ENCODE peak calls at places on chromosomes 16 and 17, in four cellular contexts. W is keratinocyte, Z is endothelial cell of umbilical vein, U is K562. M is an unnamed sample.

GRCh38 chr17:82843904-82844640 is 4.2 kb upstream of the ZNF750 start:
- DNase-seq in U (no peak), Z (no peak), W (no peak), M (no peak)

GRCh38 chr17:78488867-78489634 is 88.1 kb downstream of the DNAH17 start:
- DNase-seq in U (no peak), W (no peak), Z (no peak), M (no peak)

GRCh38 chr17:1802429-1802828 is 27.3 kb downstream of the SMYD4 start:
- DNase-seq in U (no peak), Z (no peak), W (no peak), M (no peak)

GRCh38 chr16:28597692-28598261 is 927 bp upstream of the SULT1A2 start:
- DNase-seq in U (peak; percentile 70), W (no peak), Z (no peak), M (no peak)

GRCh38 chr17:66906321-66907278 is 57.9 kb upstream of the CACNG4 start:
- DNase-seq in U (peak; percentile 68), W (no peak), Z (peak; percentile 71), M (peak; percentile 76)

GRCh38 chr16:68399456-68399855 is 48.9 kb downstream of the SMPD3 start:
- DNase-seq in W (no peak), Z (no peak), U (no peak), M (peak; percentile 2)

GRCh38 chr16:23920899-23921298 is 85.1 kb downstream of the PRKCB start:
- DNase-seq in U (no peak), Z (no peak), W (no peak), M (no peak)

GRCh38 chr17:37494401-37494831 is 4.7 kb downstream of the DUSP14 start:
- DNase-seq in Z (no peak), W (no peak), U (no peak), M (no peak)

GRCh38 chr17:57927048-57927723 is 28.0 kb downstream of the CUEDC1 start:
- DNase-seq in U (no peak), W (no peak), Z (peak; percentile 73), M (peak; percentile 82)

GRCh38 chr17:21352981-21353265 is 23.2 kb upstream of the KCNJ12 start:
- DNase-seq in U (no peak), Z (no peak), W (no peak), M (no peak)

GRCh38 chr16:31537362-31537921 is 9.7 kb downstream of the AHSP start:
- DNase-seq in W (no peak), U (no peak), Z (no peak), M (no peak)

GRCh38 chr16:56871172-56871593 is 6.2 kb downstream of the SLC12A3 start:
- DNase-seq in Z (no peak), U (no peak), W (no peak), M (peak; percentile 53)

GRCh38 chr17:83202002-83203000 is 122.9 kb downstream of the METRNL start:
- DNase-seq in Z (no peak), U (no peak), W (no peak), M (no peak)

GRCh38 chr16:71287903-71288302 is 1.3 kb downstream of the CMTR2 start:
- DNase-seq in U (no peak), Z (no peak), W (no peak), M (no peak)

GRCh38 chr16:71289732-71290062 is 495 bp upstream of the CMTR2 start:
- DNase-seq in U (no peak), W (no peak), Z (no peak), M (no peak)

GRCh38 chr16:71288570-71288889 is 672 bp downstream of the CMTR2 start:
- DNase-seq in Z (no peak), W (no peak), U (no peak), M (peak; percentile 10)

GRCh38 chr16:71288890-71289731 is at the start of gene CMTR2:
- DNase-seq in W (peak; percentile 82), U (peak; percentile 95), Z (peak; percentile 96), M (peak; percentile 97)

DNA sequence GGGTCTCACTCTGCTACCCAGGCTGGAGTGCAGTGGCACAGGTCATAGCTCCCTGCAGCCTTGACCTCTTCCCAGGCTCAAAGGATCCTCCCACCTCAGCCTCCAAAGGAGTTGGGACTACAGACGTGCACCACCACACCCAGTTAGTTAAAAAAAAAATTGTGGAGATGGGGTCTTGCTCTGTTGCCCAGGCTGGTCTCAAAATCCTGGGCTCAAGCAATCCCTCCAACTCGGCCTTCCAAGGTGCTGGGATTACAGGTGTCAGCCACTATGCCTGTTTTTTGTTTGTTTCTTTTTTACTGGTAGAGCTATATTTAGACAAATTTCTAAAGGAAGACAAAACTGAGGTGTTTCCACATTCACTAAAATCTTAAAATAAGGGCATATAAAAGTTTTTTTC is 1.7 kb downstream of the CMTR2 start:
- DNase-seq in Z (no peak), U (no peak), W (no peak), M (no peak)
- H3K9me1 ChIP-seq in Z (no peaks in the 10 kb centered on the region), U (no peaks in the 10 kb centered on the region), W (no peaks in the 10 kb centered on the region), M (peaks cover 2% of the 10 kb centered on the region)

GRCh38 chr17:46056800-46057304 is 57.8 kb downstream of the STH start:
- DNase-seq in W (no peak), U (no peak), Z (peak; percentile 84), M (peak; percentile 74)

GRCh38 chr17:46053911-46054534 is 55.0 kb downstream of the STH start:
- DNase-seq in Z (no peak), U (no peak), W (no peak), M (peak; percentile 47)

GRCh38 chr17:46060461-46060860 is 61.4 kb downstream of the STH start:
- DNase-seq in U (no peak), W (no peak), Z (no peak), M (no peak)

GRCh38 chr17:46059457-46059856 is 60.4 kb downstream of the STH start:
- DNase-seq in U (no peak), W (no peak), Z (no peak), M (no peak)

GRCh38 chr17:46057366-46057765 is 58.3 kb downstream of the STH start:
- DNase-seq in Z (no peak), W (no peak), U (no peak), M (no peak)
- H3K9me1 ChIP-seq in Z (no peaks in the 10 kb centered on the region), W (peaks cover 2% of the 10 kb centered on the region), U (no peaks in the 10 kb centered on the region), M (peaks cover 4% of the 10 kb centered on the region)

GRCh38 chr17:70597774-70598173 is 428.4 kb downstream of the KCNJ2 start:
- DNase-seq in Z (peak; percentile 43), W (peak; percentile 0), U (no peak), M (no peak)
- H3K9me1 ChIP-seq in Z (no peaks in the 10 kb centered on the region), W (no peaks in the 10 kb centered on the region), U (no peaks in the 10 kb centered on the region), M (no peaks in the 10 kb centered on the region)

GRCh38 chr16:2825049-2825742 is 4.9 kb upstream of the ZG16B start:
- DNase-seq in Z (no peak), W (no peak), U (no peak), M (no peak)

GRCh38 chr16:2822158-2822495 is 5.1 kb downstream of the PRSS21 start:
- DNase-seq in W (no peak), U (no peak), Z (no peak), M (no peak)

GRCh38 chr16:2826591-2827480 is 3.3 kb upstream of the ZG16B start:
- DNase-seq in W (no peak), Z (no peak), U (no peak), M (no peak)

GRCh38 chr16:2825899-2826298 is 4.2 kb upstream of the ZG16B start:
- DNase-seq in U (no peak), W (no peak), Z (no peak), M (no peak)

GRCh38 chr16:2824626-2825025 is 5.5 kb upstream of the ZG16B start:
- DNase-seq in U (no peak), Z (no peak), W (no peak), M (no peak)
- H3K9me1 ChIP-seq in U (no peaks in the 10 kb centered on the region), Z (no peaks in the 10 kb centered on the region), W (no peaks in the 10 kb centered on the region), M (no peaks in the 10 kb centered on the region)

GRCh38 chr17:38602862-38603785 is 2.6 kb downstream of the SRCIN1 start:
- DNase-seq in Z (no peak), U (no peak), W (no peak), M (no peak)
- H3K9me1 ChIP-seq in Z (no peaks in the 10 kb centered on the region), U (no peaks in the 10 kb centered on the region), W (no peaks in the 10 kb centered on the region), M (no peaks in the 10 kb centered on the region)